ENCODE peak calls at places on chromosomes 11 and 22, in seven cellular contexts. D, G, R, H, P, W and T are unnamed samples.

GRCh38 chr11:123570939-123571590 is 83.4 kb downstream of the SCN3B start:
- DNase-seq in H (no peak), R (no peak), D (no peak), G (no peak), P (no peak), W (no peak), T (no peak)

GRCh38 chr11:1636291-1636950 is 6.8 kb downstream of the KRTAP5-5 start:
- DNase-seq in D (no peak), W (no peak), R (no peak), G (no peak), P (no peak), H (no peak), T (no peak)

GRCh38 chr11:16002942-16003341 is 353.4 kb downstream of the SOX6 start:
- DNase-seq in R (no peak), H (no peak), P (no peak), W (no peak), D (no peak), G (no peak), T (no peak)

GRCh38 chr11:46335858-46336600 is 11.2 kb upstream of the DGKZ start:
- DNase-seq in W (no peak), D (no peak), R (no peak), H (no peak), P (no peak), G (no peak), T (no peak)

GRCh38 chr11:34356918-34357645 is 728 bp downstream of the ABTB2 start:
- DNase-seq in R (peak), D (peak), H (peak), G (peak), P (peak), W (peak), T (peak)

GRCh38 chr11:58926251-58926650 is 13.0 kb upstream of the GLYATL1 start:
- DNase-seq in R (no peak), W (peak), D (no peak), P (no peak), H (no peak), G (no peak), T (peak)

GRCh38 chr22:39237276-39238123 is 7.3 kb downstream of the PDGFB start:
- DNase-seq in W (no peak), H (no peak), P (no peak), G (no peak), D (peak), R (no peak), T (peak)

GRCh38 chr11:66417000-66417399 is 3.8 kb upstream of the NPAS4 start:
- DNase-seq in D (no peak), P (no peak), G (no peak), H (no peak), R (no peak), W (no peak), T (no peak)